ENCODE peak calls at places on chromosomes 1 and 21, in seven cellular contexts. A is psoas muscle, N is AG04449, O is AG09309, G is upper lobe of left lung, Q is BJ, D is brain microvascular endothelial cell. R is an unnamed sample.
A peak's percentile ranks its signal among the peaks of the same experiment; 100 is the strongest.

GRCh38 chr1:224076407-224076806 is 37.5 kb upstream of the FBXO28 start:
- DNase-seq in A (no peak), N (no peak), O (no peak), G (no peak), Q (no peak), D (no peak), R (no peak)

GRCh38 chr1:71861022-71861421 is 421.3 kb downstream of the NEGR1 start:
- DNase-seq in A (no peak), N (no peak), O (peak; percentile 50), G (no peak), Q (peak; percentile 23), D (no peak), R (peak; percentile 23)

GRCh38 chr1:53047737-53048344 is 14.2 kb upstream of the PODN start:
- DNase-seq in A (no peak), N (peak; percentile 24), O (peak; percentile 51), G (no peak), Q (peak; percentile 36), D (peak; percentile 79), R (peak; percentile 52)

GRCh38 chr1:7278045-7278444 is 492.8 kb downstream of the CAMTA1 start:
- DNase-seq in A (no peak), N (no peak), O (no peak), G (no peak), Q (no peak), D (no peak), R (no peak)

GRCh38 chr1:99007366-99007765 is 2.7 kb upstream of the PLPPR5 start:
- DNase-seq in A (no peak), N (no peak), O (no peak), G (no peak), Q (no peak), D (no peak), R (no peak)

GRCh38 chr1:18069903-18070302 is 37.7 kb upstream of the IGSF21 start:
- DNase-seq in A (no peak), N (no peak), O (no peak), G (no peak), Q (no peak), D (no peak), R (no peak)

GRCh38 chr1:198167436-198167934 is 10.7 kb downstream of the NEK7 start:
- DNase-seq in A (no peak), N (no peak), O (no peak), G (no peak), Q (no peak), D (peak; percentile 49), R (no peak)

GRCh38 chr1:16888806-16889178 is 7.0 kb upstream of the RNU1-2 start:
- DNase-seq in A (peak; percentile 62), N (no peak), O (no peak), G (no peak), Q (no peak), D (no peak), R (no peak)

GRCh38 chr1:5513891-5514515 is 478.2 kb downstream of the NPHP4 start:
- DNase-seq in A (no peak), N (no peak), O (no peak), G (no peak), Q (no peak), D (no peak), R (no peak)

GRCh38 chr1:221816899-221817298 is 75.0 kb upstream of the DUSP10 start:
- DNase-seq in A (no peak), N (peak; percentile 92), O (peak; percentile 59), G (no peak), Q (peak; percentile 83), D (peak; percentile 87), R (peak; percentile 97)

GRCh38 chr21:42654179-42654912 is 925 bp downstream of the PDE9A start:
- DNase-seq in A (peak; percentile 24), N (no peak), O (no peak), G (peak; percentile 55), Q (no peak), D (no peak), R (no peak)

GRCh38 chr1:58664881-58665280 is 35.0 kb downstream of the MYSM1 start:
- DNase-seq in A (no peak), N (no peak), O (no peak), G (no peak), Q (no peak), D (no peak), R (no peak)

GRCh38 chr1:41613646-41614592 is 129.4 kb upstream of the EDN2 start:
- DNase-seq in A (no peak), N (no peak), O (peak; percentile 70), G (no peak), Q (no peak), D (peak; percentile 43), R (no peak)

GRCh38 chr1:19643602-19644419 is at the start of gene NBL1:
- DNase-seq in A (peak; percentile 80), N (no peak), O (no peak), G (no peak), Q (no peak), D (peak; percentile 37), R (no peak)

GRCh38 chr1:165080253-165080896 is 276.1 kb downstream of the LMX1A start:
- DNase-seq in A (no peak), N (no peak), O (no peak), G (no peak), Q (no peak), D (no peak), R (no peak)

GRCh38 chr1:164320780-164321683 is 238.0 kb upstream of the PBX1 start:
- DNase-seq in A (peak; percentile 57), N (no peak), O (no peak), G (no peak), Q (no peak), D (peak; percentile 4), R (no peak)

GRCh38 chr1:211632808-211633522 is 42.5 kb downstream of the NEK2 start:
- DNase-seq in A (no peak), N (peak; percentile 61), O (peak; percentile 82), G (no peak), Q (no peak), D (peak; percentile 78), R (no peak)

GRCh38 chr1:185439727-185440415 is 122.8 kb upstream of the IVNS1ABP start:
- DNase-seq in A (no peak), N (no peak), O (peak; percentile 70), G (peak; percentile 41), Q (peak; percentile 83), D (peak; percentile 78), R (peak; percentile 95)

GRCh38 chr1:14997646-14998276 is 155.8 kb upstream of the TMEM51 start:
- DNase-seq in A (no peak), N (no peak), O (no peak), G (no peak), Q (no peak), D (no peak), R (no peak)

GRCh38 chr1:6300342-6301141 is 39.6 kb upstream of the GPR153 start:
- DNase-seq in A (no peak), N (no peak), O (no peak), G (no peak), Q (no peak), D (peak; percentile 28), R (no peak)

GRCh38 chr1:230502996-230503395 is 76.9 kb upstream of the PGBD5 start:
- DNase-seq in A (no peak), N (no peak), O (no peak), G (no peak), Q (no peak), D (no peak), R (no peak)

GRCh38 chr1:61742620-61743431 is 546 bp downstream of the PATJ start:
- DNase-seq in A (peak; percentile 77), N (no peak), O (peak; percentile 37), G (peak; percentile 32), Q (no peak), D (no peak), R (no peak)

GRCh38 chr1:164635074-164635783 is 76.2 kb downstream of the PBX1 start:
- DNase-seq in A (no peak), N (no peak), O (no peak), G (no peak), Q (no peak), D (no peak), R (no peak)

GRCh38 chr21:34857874-34858273 is 189.1 kb downstream of the CLIC6 start:
- DNase-seq in A (no peak), N (no peak), O (no peak), G (no peak), Q (no peak), D (no peak), R (no peak)
- TF ChIP-seq CTCF in A (peak; percentile 16), N (peak; percentile 19), O (peak; percentile 30), G (no peak), Q (peak; percentile 43), D (peak; percentile 62), R (peak; percentile 33)

GRCh38 chr1:246039585-246039984 is 467.5 kb downstream of the SMYD3 start:
- DNase-seq in A (no peak), N (no peak), O (no peak), G (no peak), Q (no peak), D (no peak), R (no peak)

GRCh38 chr1:246040200-246040890 is 466.7 kb downstream of the SMYD3 start:
- DNase-seq in A (no peak), N (no peak), O (no peak), G (no peak), Q (no peak), D (no peak), R (no peak)

GRCh38 chr1:246036175-246036574 is 470.9 kb downstream of the SMYD3 start:
- DNase-seq in A (no peak), N (no peak), O (no peak), G (no peak), Q (no peak), D (no peak), R (no peak)

GRCh38 chr1:246035060-246035531 is 472.0 kb downstream of the SMYD3 start:
- DNase-seq in A (no peak), N (no peak), O (no peak), G (no peak), Q (no peak), D (peak; percentile 4), R (no peak)

GRCh38 chr1:246037832-246038231 is 469.2 kb downstream of the SMYD3 start:
- DNase-seq in A (no peak), N (no peak), O (no peak), G (no peak), Q (no peak), D (no peak), R (no peak)
- H3K4me3 ChIP-seq in A (no peak overlapping the region), N (no peak overlapping the region), O (no peak overlapping the region), G (no peak overlapping the region), Q (no peak overlapping the region), D (no peak overlapping the region), R (no peak overlapping the region)

DNA sequence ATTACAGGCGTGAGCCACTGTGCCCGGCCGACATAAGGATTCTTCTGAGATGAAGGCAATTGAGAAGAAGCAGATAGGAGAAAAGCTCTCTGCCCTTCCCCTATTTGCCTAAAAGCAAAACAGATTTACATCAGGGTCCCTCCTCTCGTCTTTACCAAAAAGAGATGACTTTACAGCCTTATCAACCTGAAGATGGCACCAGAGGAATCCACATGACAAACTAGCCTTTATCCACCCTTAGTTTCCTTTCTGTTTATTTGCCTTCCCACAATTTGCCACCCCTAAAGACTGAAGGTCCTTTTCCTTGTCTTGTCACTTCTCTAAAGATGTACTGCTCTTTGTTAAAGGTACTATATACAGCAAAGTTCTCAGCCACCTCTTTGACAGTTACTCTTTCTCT is 70.7 kb upstream of the KRTAP19-8 start:
- DNase-seq in A (no peak), N (no peak), O (no peak), G (no peak), Q (no peak), D (no peak), R (no peak)
- TF ChIP-seq CTCF in A (no peak), N (peak; percentile 14), O (peak; percentile 39), G (peak; percentile 7), Q (peak; percentile 10), D (peak; percentile 38), R (peak; percentile 52)

GRCh38 chr1:78126506-78126905 is 80.7 kb downstream of the GIPC2 start:
- DNase-seq in A (no peak), N (no peak), O (no peak), G (no peak), Q (no peak), D (no peak), R (no peak)

GRCh38 chr1:78121650-78122210 is 76.0 kb downstream of the GIPC2 start:
- DNase-seq in A (no peak), N (no peak), O (no peak), G (no peak), Q (no peak), D (no peak), R (no peak)

GRCh38 chr1:78122389-78122788 is 76.6 kb downstream of the GIPC2 start:
- DNase-seq in A (no peak), N (no peak), O (no peak), G (no peak), Q (no peak), D (no peak), R (no peak)
- H3K4me3 ChIP-seq in A (no peak overlapping the region), N (no peak overlapping the region), O (no peak overlapping the region), G (no peak overlapping the region), Q (no peak overlapping the region), D (no peak overlapping the region), R (no peak overlapping the region)